ENCODE peak calls at places on chromosomes 4 and X, in eight cellular contexts. T, O, Y, E, W, Q, H and B are unnamed samples.

GRCh38 chrX:72685810-72686465 is 28.2 kb downstream of the PHKA1 start:
- DNase-seq in T (no peak), O (no peak), Y (peak; percentile 17), E (no peak), W (no peak), Q (no peak), H (peak; percentile 6), B (no peak)

GRCh38 chrX:14934423-14934822 is 61.2 kb downstream of the MOSPD2 start:
- DNase-seq in T (no peak), O (no peak), Y (no peak), E (no peak), W (no peak), Q (no peak), H (no peak), B (no peak)

GRCh38 chr4:177728361-177729152 is 286.3 kb upstream of the AGA start:
- DNase-seq in T (peak; percentile 10), O (no peak), Y (peak; percentile 45), E (no peak), W (no peak), Q (no peak), H (no peak), B (no peak)

GRCh38 chr4:103451341-103451740 is 253.2 kb upstream of the CENPE start:
- DNase-seq in T (no peak), O (no peak), Y (no peak), E (no peak), W (no peak), Q (no peak), H (no peak), B (no peak)

GRCh38 chr4:98864560-98864959 is 64.4 kb downstream of the EIF4E start:
- DNase-seq in T (no peak), O (no peak), Y (no peak), E (no peak), W (no peak), Q (no peak), H (no peak), B (no peak)

GRCh38 chr4:17059192-17059634 is 160.8 kb upstream of the LDB2 start:
- DNase-seq in T (no peak), O (no peak), Y (no peak), E (no peak), W (no peak), Q (no peak), H (peak; percentile 64), B (no peak)

GRCh38 chr4:114599231-114600065 is 841 bp downstream of the UGT8 start:
- DNase-seq in T (peak; percentile 80), O (no peak), Y (no peak), E (peak; percentile 45), W (peak; percentile 54), Q (no peak), H (no peak), B (no peak)

GRCh38 chrX:966396-967070 is 245.9 kb downstream of the CRLF2 start:
- DNase-seq in T (no peak), O (no peak), Y (no peak), E (no peak), W (no peak), Q (no peak), H (no peak), B (no peak)

GRCh38 chrX:151974336-151975227 is at the start of gene GABRE:
- DNase-seq in T (peak; percentile 91), O (peak; percentile 56), Y (peak; percentile 52), E (peak; percentile 61), W (peak; percentile 69), Q (peak; percentile 38), H (peak; percentile 56), B (no peak)

GRCh38 chr4:110623710-110624015 is 786 bp upstream of the PITX2 start:
- DNase-seq in T (no peak), O (no peak), Y (no peak), E (no peak), W (no peak), Q (no peak), H (no peak), B (no peak)

GRCh38 chr4:121950680-121951569 is 935 bp downstream of the TRPC3 start:
- DNase-seq in T (peak; percentile 76), O (peak; percentile 55), Y (no peak), E (peak; percentile 33), W (peak; percentile 39), Q (no peak), H (peak; percentile 11), B (peak; percentile 79)

GRCh38 chr4:148061139-148061476 is 329.2 kb downstream of the ARHGAP10 start:
- DNase-seq in T (no peak), O (no peak), Y (no peak), E (no peak), W (no peak), Q (no peak), H (no peak), B (no peak)

GRCh38 chr4:25161599-25161960 is 1.3 kb upstream of the SEPSECS start:
- DNase-seq in T (no peak), O (no peak), Y (no peak), E (no peak), W (no peak), Q (no peak), H (no peak), B (no peak)

GRCh38 chrX:109709129-109709631 is 23.9 kb downstream of the ACSL4 start:
- DNase-seq in T (no peak), O (no peak), Y (peak; percentile 7), E (no peak), W (no peak), Q (no peak), H (peak; percentile 68), B (no peak)
- H3K27ac ChIP-seq in T (peak overlapping the region; percentile 55), O (peak overlapping the region; percentile 36), Y (peak overlapping the region; percentile 17), E (no peak overlapping the region), W (no peak overlapping the region), Q (no peak overlapping the region), H (no peak overlapping the region), B (no peak overlapping the region)

GRCh38 chr4:52866734-52867133 is 4.6 kb downstream of the RASL11B start:
- DNase-seq in T (no peak), O (no peak), Y (no peak), E (no peak), W (no peak), Q (no peak), H (no peak), B (no peak)
- H3K4me1 ChIP-seq in T (peaks cover 22% of the 10 kb centered on the region), O (peaks cover 30% of the 10 kb centered on the region), Y (no peaks in the 10 kb centered on the region), E (peaks cover 4% of the 10 kb centered on the region), W (peaks cover 15% of the 10 kb centered on the region), Q (peaks cover 20% of the 10 kb centered on the region), H (peaks cover 41% of the 10 kb centered on the region), B (peaks cover 22% of the 10 kb centered on the region)

DNA sequence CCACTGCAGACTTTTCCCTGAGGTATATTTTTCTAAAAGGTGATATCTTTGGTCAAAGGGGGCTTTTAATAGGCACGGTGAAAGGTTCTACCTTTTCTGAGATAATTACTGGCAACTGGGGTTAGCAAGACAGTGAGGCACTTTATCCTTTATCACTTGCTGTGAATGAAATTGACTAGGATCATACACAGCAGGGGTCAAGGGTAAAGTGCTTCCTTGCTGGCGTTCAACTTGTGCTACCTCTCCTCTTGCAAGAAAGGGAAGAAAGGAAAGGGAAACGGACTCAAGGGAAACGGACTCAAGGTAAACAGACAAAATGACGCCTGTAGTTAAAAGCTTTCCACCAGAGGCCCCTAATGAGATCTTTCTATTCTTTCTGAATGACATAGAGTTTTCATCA is 78.6 kb upstream of the RAPGEF2 start:
- DNase-seq in T (no peak), O (no peak), Y (no peak), E (no peak), W (no peak), Q (no peak), H (no peak), B (no peak)
- TF ChIP-seq CTCF in T (no peak), O (no peak), Y (no peak), E (no peak), W (no peak), Q (no peak), H (no peak), B (no peak)

GRCh38 chr4:137454767-137455166 is 77.5 kb downstream of the PCDH18 start:
- DNase-seq in T (no peak), O (no peak), Y (no peak), E (no peak), W (no peak), Q (no peak), H (no peak), B (no peak)

GRCh38 chr4:137448402-137448801 is 83.9 kb downstream of the PCDH18 start:
- DNase-seq in T (no peak), O (no peak), Y (no peak), E (no peak), W (no peak), Q (no peak), H (no peak), B (no peak)

GRCh38 chr4:137455647-137456321 is 76.5 kb downstream of the PCDH18 start:
- DNase-seq in T (no peak), O (no peak), Y (no peak), E (no peak), W (no peak), Q (no peak), H (no peak), B (no peak)

GRCh38 chr4:137452799-137453198 is 79.5 kb downstream of the PCDH18 start:
- DNase-seq in T (no peak), O (no peak), Y (no peak), E (no peak), W (no peak), Q (no peak), H (no peak), B (no peak)

DNA sequence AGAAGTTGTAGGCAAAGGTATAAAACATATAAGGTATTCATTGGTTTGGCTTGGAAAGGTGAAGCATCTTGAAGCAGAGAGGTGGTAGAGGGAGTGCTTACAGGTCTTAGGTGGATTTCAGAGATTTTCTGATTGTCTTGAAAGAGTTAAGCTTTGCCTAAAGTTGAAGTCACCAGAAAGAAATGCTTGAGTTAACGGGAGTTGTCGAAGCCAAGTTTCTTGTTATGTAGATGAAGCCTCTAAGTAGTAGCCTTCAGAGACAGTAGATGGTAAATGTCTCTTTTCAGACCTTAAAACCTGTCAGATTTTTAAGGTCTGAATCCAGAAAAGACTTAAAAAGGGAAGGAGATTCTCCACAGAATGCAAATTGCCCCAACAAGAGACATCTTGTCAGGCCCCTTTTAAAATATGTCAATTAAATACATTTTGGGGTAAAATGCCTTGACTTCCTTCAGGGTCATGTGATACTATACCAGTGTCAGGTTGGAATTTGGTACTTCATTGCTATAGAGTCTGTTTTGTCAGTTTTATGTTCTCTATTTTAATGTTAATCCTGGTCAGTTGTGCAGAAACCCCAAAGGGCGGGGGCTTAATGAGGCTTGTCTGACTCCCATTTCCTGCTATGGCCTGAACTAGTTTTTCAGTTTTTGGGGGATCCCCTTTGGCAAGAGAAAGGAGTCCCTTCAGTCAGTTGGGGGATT is 81.0 kb downstream of the PCDH18 start:
- DNase-seq in T (no peak), O (no peak), Y (no peak), E (no peak), W (no peak), Q (no peak), H (no peak), B (no peak)
- H3K27ac ChIP-seq in T (no peak overlapping the region), O (no peak overlapping the region), Y (no peak overlapping the region), E (no peak overlapping the region), W (no peak overlapping the region), Q (no peak overlapping the region), H (no peak overlapping the region), B (no peak overlapping the region)

GRCh38 chr4:8403981-8404380 is 36.5 kb downstream of the ACOX3 start:
- DNase-seq in T (no peak), O (peak; percentile 46), Y (no peak), E (no peak), W (no peak), Q (no peak), H (no peak), B (no peak)
- H3K4me1 ChIP-seq in T (peaks cover 17% of the 10 kb centered on the region), O (peaks cover 14% of the 10 kb centered on the region), Y (peaks cover 3% of the 10 kb centered on the region), E (no peaks in the 10 kb centered on the region), W (no peaks in the 10 kb centered on the region), Q (peaks cover 4% of the 10 kb centered on the region), H (no peaks in the 10 kb centered on the region), B (peaks cover 20% of the 10 kb centered on the region)